ENCODE peak calls at places on chromosomes 13 and 19, in six cellular contexts. R is activated naive CD4-positive, alpha-beta T cell; E is NCI-H146; P is HT-29; D is neural crest cell; X is omental fat pad. B is an unnamed sample.

GRCh38 chr19:35211545-35212230 is 16.9 kb downstream of the FAM187B start:
- DNase-seq in R (peak; percentile 70), E (no peak), P (no peak), D (no peak), X (no peak), B (no peak)

GRCh38 chr19:7618771-7619510 is 10.4 kb downstream of the XAB2 start:
- DNase-seq in R (no peak), E (peak; percentile 0), P (peak; percentile 80), D (no peak), X (no peak), B (no peak)

GRCh38 chr13:99883805-99884204 is 87.8 kb downstream of the ZIC5 start:
- DNase-seq in R (no peak), E (no peak), P (no peak), D (no peak), X (no peak), B (no peak)

GRCh38 chr13:53052675-53053074 is 24.1 kb downstream of the OLFM4 start:
- DNase-seq in R (no peak), E (peak; percentile 31), P (no peak), D (no peak), X (no peak), B (no peak)

GRCh38 chr19:39539165-39539518 is 819 bp downstream of the EID2 start:
- DNase-seq in R (no peak), E (no peak), P (peak; percentile 66), D (no peak), X (no peak), B (no peak)

GRCh38 chr13:50629497-50629896 is 214.0 kb downstream of the DLEU7 start:
- DNase-seq in R (no peak), E (peak; percentile 10), P (no peak), D (no peak), X (no peak), B (no peak)

GRCh38 chr13:20546559-20546958 is 20.4 kb upstream of the IFT88 start:
- DNase-seq in R (no peak), E (no peak), P (peak; percentile 32), D (no peak), X (no peak), B (no peak)

GRCh38 chr13:30307194-30307965 is at the start of gene KATNAL1:
- DNase-seq in R (peak; percentile 18), E (peak; percentile 94), P (peak; percentile 9), D (peak; percentile 73), X (peak; percentile 28), B (no peak)

GRCh38 chr13:97855570-97855970 is 97.9 kb upstream of the IPO5 start:
- DNase-seq in R (no peak), E (peak; percentile 77), P (peak; percentile 82), D (peak; percentile 36), X (no peak), B (peak; percentile 79)

GRCh38 chr13:99174533-99175100 is 26.0 kb upstream of the UBAC2 start:
- DNase-seq in R (no peak), E (no peak), P (no peak), D (no peak), X (no peak), B (no peak)

GRCh38 chr19:43820098-43820860 is 6.8 kb upstream of the ZNF283 start:
- DNase-seq in R (no peak), E (no peak), P (no peak), D (no peak), X (no peak), B (no peak)

GRCh38 chr19:35281303-35281702 is 1.0 kb upstream of the HAMP start:
- DNase-seq in R (no peak), E (no peak), P (no peak), D (no peak), X (no peak), B (no peak)